ENCODE peak calls at places on chromosomes 7 and 10, in ten cellular contexts. H is GM23338; K is neuronal stem cell; Q is breast epithelium; B is PC-9; A is effector memory CD4-positive, alpha-beta T cell; J is brain microvascular endothelial cell; O is lower lobe of right lung; W is esophagus squamous epithelium; T is transverse colon. X is an unnamed sample.

GRCh38 chr7:7911339-7911738 is 57.3 kb upstream of the GLCCI1 start:
- DNase-seq in H (peak), K (peak), Q (no peak), B (peak), A (no peak), J (peak), O (no peak), W (no peak), T (no peak), X (peak)

GRCh38 chr7:116407165-116407564 is 92.4 kb upstream of the CAV2 start:
- DNase-seq in H (no peak), K (no peak), Q (no peak), B (no peak), A (no peak), J (no peak), O (no peak), W (no peak), T (no peak), X (no peak)

GRCh38 chr7:111098011-111098925 is 7.3 kb downstream of the LRRN3 start:
- DNase-seq in H (peak), K (no peak), Q (no peak), B (no peak), A (no peak), J (peak), O (no peak), W (no peak), T (peak), X (no peak)

GRCh38 chr7:100974021-100974420 is 4.7 kb downstream of the MUC12 start:
- DNase-seq in H (no peak), K (no peak), Q (no peak), B (no peak), A (no peak), J (peak), O (no peak), W (no peak), T (no peak), X (no peak)

GRCh38 chr7:95607477-95608010 is 11.2 kb upstream of the PDK4 start:
- DNase-seq in H (no peak), K (no peak), Q (no peak), B (no peak), A (no peak), J (no peak), O (no peak), W (no peak), T (no peak), X (no peak)

GRCh38 chr10:52818019-52818418 is 45.4 kb upstream of the MBL2 start:
- DNase-seq in H (peak), K (peak), Q (no peak), B (peak), A (no peak), J (peak), O (no peak), W (no peak), T (no peak), X (peak)

GRCh38 chr7:105647591-105647990 is 66.3 kb upstream of the EFCAB10 start:
- DNase-seq in H (no peak), K (no peak), Q (no peak), B (peak), A (no peak), J (no peak), O (no peak), W (no peak), T (no peak), X (no peak)

GRCh38 chr7:104805449-104806317 is 208.3 kb upstream of the KMT2E start:
- DNase-seq in H (no peak), K (no peak), Q (no peak), B (no peak), A (no peak), J (no peak), O (no peak), W (no peak), T (no peak), X (no peak)

GRCh38 chr7:75572814-75573213 is 80.7 kb downstream of the SPDYE5 start:
- DNase-seq in H (no peak), K (no peak), Q (no peak), B (no peak), A (no peak), J (no peak), O (no peak), W (no peak), T (no peak), X (no peak)

GRCh38 chr7:17706734-17707133 is 233.6 kb downstream of the SNX13 start:
- DNase-seq in H (peak), K (peak), Q (no peak), B (peak), A (no peak), J (peak), O (no peak), W (no peak), T (peak), X (peak)

GRCh38 chr10:126924915-126925300 is 19.7 kb downstream of the DOCK1 start:
- DNase-seq in H (no peak), K (no peak), Q (no peak), B (no peak), A (no peak), J (peak), O (no peak), W (no peak), T (no peak), X (peak)

GRCh38 chr7:106426803-106427202 is 142.0 kb upstream of the NAMPT start:
- DNase-seq in H (no peak), K (no peak), Q (no peak), B (no peak), A (no peak), J (no peak), O (no peak), W (no peak), T (no peak), X (no peak)

GRCh38 chr10:27223964-27224363 is 16.6 kb downstream of the ACBD5 start:
- DNase-seq in H (peak), K (no peak), Q (no peak), B (peak), A (no peak), J (peak), O (no peak), W (no peak), T (peak), X (no peak)

GRCh38 chr7:3042861-3043489 is 692 bp downstream of the CARD11 start:
- DNase-seq in H (peak), K (no peak), Q (peak), B (peak), A (peak), J (no peak), O (no peak), W (peak), T (peak), X (no peak)

GRCh38 chr10:35916791-35917190 is 274.7 kb upstream of the FZD8 start:
- DNase-seq in H (peak), K (no peak), Q (no peak), B (no peak), A (no peak), J (no peak), O (no peak), W (no peak), T (no peak), X (no peak)

GRCh38 chr7:100897111-100897608 is 1.5 kb upstream of the ACHE start:
- DNase-seq in H (peak), K (no peak), Q (no peak), B (peak), A (peak), J (no peak), O (no peak), W (no peak), T (peak), X (no peak)

GRCh38 chr7:2496375-2496774 is 20.2 kb upstream of the GRIFIN start:
- DNase-seq in H (no peak), K (no peak), Q (no peak), B (no peak), A (no peak), J (no peak), O (no peak), W (no peak), T (no peak), X (no peak)

GRCh38 chr7:105202561-105203130 is 186.1 kb downstream of the SRPK2 start:
- DNase-seq in H (no peak), K (no peak), Q (no peak), B (no peak), A (no peak), J (no peak), O (no peak), W (no peak), T (no peak), X (no peak)

GRCh38 chr10:123724747-123725146 is 58.6 kb downstream of the GPR26 start:
- DNase-seq in H (no peak), K (no peak), Q (no peak), B (no peak), A (no peak), J (no peak), O (no peak), W (no peak), T (no peak), X (no peak)

GRCh38 chr10:67978749-67979148 is 94.3 kb downstream of the SIRT1 start:
- DNase-seq in H (no peak), K (no peak), Q (no peak), B (no peak), A (no peak), J (no peak), O (no peak), W (no peak), T (no peak), X (no peak)

GRCh38 chr7:84187813-84188212 is 6.8 kb downstream of the SEMA3A start:
- DNase-seq in H (no peak), K (no peak), Q (no peak), B (peak), A (no peak), J (no peak), O (no peak), W (no peak), T (no peak), X (peak)

GRCh38 chr10:49324711-49325110 is 25.7 kb downstream of the C10orf71 start:
- DNase-seq in H (peak), K (no peak), Q (no peak), B (no peak), A (no peak), J (no peak), O (no peak), W (no peak), T (no peak), X (no peak)

GRCh38 chr10:31098091-31098490 is 66.4 kb upstream of the ZNF438 start:
- DNase-seq in H (no peak), K (no peak), Q (no peak), B (no peak), A (no peak), J (no peak), O (no peak), W (no peak), T (no peak), X (no peak)

GRCh38 chr10:22638863-22639262 is 75.5 kb downstream of the PIP4K2A start:
- DNase-seq in H (no peak), K (no peak), Q (no peak), B (no peak), A (no peak), J (no peak), O (no peak), W (no peak), T (no peak), X (no peak)

GRCh38 chr7:22442187-22442886 is 57.7 kb downstream of the STEAP1B start:
- DNase-seq in H (peak), K (no peak), Q (no peak), B (no peak), A (no peak), J (no peak), O (peak), W (no peak), T (no peak), X (no peak)

GRCh38 chr10:62045765-62046521 is 144.4 kb downstream of the ARID5B start:
- DNase-seq in H (no peak), K (peak), Q (no peak), B (no peak), A (no peak), J (peak), O (no peak), W (no peak), T (no peak), X (no peak)

GRCh38 chr10:62040896-62041295 is 139.4 kb downstream of the ARID5B start:
- DNase-seq in H (no peak), K (no peak), Q (no peak), B (no peak), A (no peak), J (no peak), O (no peak), W (no peak), T (no peak), X (no peak)

GRCh38 chr10:62044569-62044968 is 143.1 kb downstream of the ARID5B start:
- DNase-seq in H (no peak), K (no peak), Q (no peak), B (no peak), A (no peak), J (no peak), O (no peak), W (no peak), T (no peak), X (no peak)

GRCh38 chr10:62046522-62047239 is 145.2 kb downstream of the ARID5B start:
- DNase-seq in H (no peak), K (no peak), Q (no peak), B (no peak), A (no peak), J (peak), O (no peak), W (no peak), T (no peak), X (no peak)

DNA sequence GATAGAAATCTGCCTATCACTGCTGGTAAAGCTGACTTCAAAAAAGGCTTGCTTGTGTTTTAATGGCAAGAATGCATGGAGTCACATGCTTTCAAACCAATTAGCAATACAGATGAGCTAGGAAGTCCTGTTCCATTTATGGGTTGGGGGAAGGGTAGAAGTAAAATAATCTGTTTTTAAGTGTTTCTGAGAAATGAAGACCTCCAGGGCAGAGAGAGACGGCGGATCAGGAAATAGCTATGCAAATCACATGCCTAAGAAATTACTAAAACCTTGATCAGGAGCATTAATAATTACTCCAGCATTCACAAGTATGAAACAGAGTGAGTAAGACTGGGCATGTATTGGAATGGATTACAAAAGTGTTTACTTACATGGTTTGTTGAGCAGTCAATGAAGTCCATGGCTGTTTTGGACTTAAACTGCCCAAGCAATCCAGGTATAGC is 142.0 kb downstream of the ARID5B start:
- DNase-seq in H (no peak), K (no peak), Q (no peak), B (no peak), A (no peak), J (no peak), O (no peak), W (no peak), T (no peak), X (no peak)
- H3K27ac ChIP-seq in H (no peak), K (no peak), Q (peak), B (no peak), A (no peak), J (no peak), O (no peak), W (peak), T (peak), X (peak)

GRCh38 chr10:71242621-71243009 is 30.2 kb downstream of the UNC5B start:
- DNase-seq in H (peak), K (no peak), Q (no peak), B (no peak), A (no peak), J (no peak), O (no peak), W (no peak), T (no peak), X (no peak)

GRCh38 chr10:71239946-71240795 is 27.8 kb downstream of the UNC5B start:
- DNase-seq in H (no peak), K (no peak), Q (no peak), B (no peak), A (no peak), J (no peak), O (no peak), W (no peak), T (no peak), X (no peak)

GRCh38 chr10:71241899-71242620 is 29.7 kb downstream of the UNC5B start:
- DNase-seq in H (no peak), K (no peak), Q (no peak), B (no peak), A (no peak), J (no peak), O (no peak), W (no peak), T (no peak), X (no peak)

GRCh38 chr10:71239131-71239915 is 27.0 kb downstream of the UNC5B start:
- DNase-seq in H (no peak), K (no peak), Q (no peak), B (no peak), A (no peak), J (no peak), O (no peak), W (no peak), T (no peak), X (no peak)

DNA sequence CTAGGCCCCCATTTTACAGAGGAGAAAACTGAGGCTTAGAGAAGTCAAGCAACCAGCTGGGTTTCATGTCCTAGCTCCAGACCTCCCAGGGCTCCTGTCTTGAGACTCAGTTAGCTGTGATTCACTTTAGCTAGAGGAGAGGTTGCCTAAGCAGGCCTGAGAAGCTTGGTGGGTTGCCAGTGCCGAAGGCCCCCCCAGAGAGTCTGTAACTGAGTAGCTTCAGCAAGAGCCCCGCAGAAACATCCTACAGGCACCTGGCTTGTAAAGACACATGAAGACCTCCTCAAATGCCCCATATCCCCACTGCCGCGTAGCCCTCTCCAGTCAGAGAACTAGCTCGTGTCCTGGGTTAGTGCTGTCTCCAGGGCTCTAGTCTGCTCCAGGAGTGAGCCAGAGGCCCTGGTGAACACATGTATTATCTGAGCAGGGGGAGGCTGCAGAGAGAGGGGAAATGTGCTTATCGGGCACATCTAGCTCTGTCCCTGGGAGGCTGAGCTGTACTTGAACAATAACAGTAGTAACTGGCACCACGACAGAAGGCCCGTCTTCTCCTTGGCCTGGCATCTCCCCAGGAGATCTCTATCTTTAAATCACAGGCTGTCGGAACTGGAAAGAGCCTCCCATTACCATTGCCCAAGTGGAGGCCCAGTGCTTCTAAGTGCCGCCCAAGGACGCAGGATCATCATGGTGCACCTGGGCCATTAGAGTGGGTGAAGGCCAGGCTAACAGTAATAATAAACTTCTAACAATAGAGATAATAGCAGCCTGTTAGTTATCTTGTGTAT is 28.9 kb downstream of the UNC5B start:
- DNase-seq in H (no peak), K (no peak), Q (no peak), B (no peak), A (no peak), J (peak), O (no peak), W (no peak), T (no peak), X (no peak)
- H3K27ac ChIP-seq in H (no peak), K (no peak), Q (peak), B (no peak), A (no peak), J (no peak), O (peak), W (no peak), T (peak), X (peak)

GRCh38 chr10:96857613-96858012 is 25.5 kb downstream of the LCOR start:
- DNase-seq in H (no peak), K (no peak), Q (no peak), B (no peak), A (no peak), J (no peak), O (no peak), W (no peak), T (no peak), X (no peak)
- H3K27ac ChIP-seq in H (no peak), K (peak), Q (no peak), B (no peak), A (no peak), J (no peak), O (no peak), W (no peak), T (no peak), X (no peak)

GRCh38 chr7:141676618-141677017 is 25.3 kb downstream of the DENND11 start:
- DNase-seq in H (no peak), K (no peak), Q (no peak), B (peak), A (no peak), J (no peak), O (no peak), W (no peak), T (no peak), X (peak)

GRCh38 chr7:141679014-141679413 is 23.0 kb downstream of the DENND11 start:
- DNase-seq in H (no peak), K (no peak), Q (no peak), B (no peak), A (no peak), J (no peak), O (no peak), W (no peak), T (no peak), X (no peak)

GRCh38 chr7:141674702-141675101 is 27.3 kb downstream of the DENND11 start:
- DNase-seq in H (peak), K (no peak), Q (no peak), B (peak), A (no peak), J (no peak), O (no peak), W (no peak), T (no peak), X (no peak)

GRCh38 chr7:141674201-141674671 is 27.7 kb downstream of the DENND11 start:
- DNase-seq in H (peak), K (peak), Q (no peak), B (peak), A (no peak), J (peak), O (no peak), W (no peak), T (no peak), X (peak)

DNA sequence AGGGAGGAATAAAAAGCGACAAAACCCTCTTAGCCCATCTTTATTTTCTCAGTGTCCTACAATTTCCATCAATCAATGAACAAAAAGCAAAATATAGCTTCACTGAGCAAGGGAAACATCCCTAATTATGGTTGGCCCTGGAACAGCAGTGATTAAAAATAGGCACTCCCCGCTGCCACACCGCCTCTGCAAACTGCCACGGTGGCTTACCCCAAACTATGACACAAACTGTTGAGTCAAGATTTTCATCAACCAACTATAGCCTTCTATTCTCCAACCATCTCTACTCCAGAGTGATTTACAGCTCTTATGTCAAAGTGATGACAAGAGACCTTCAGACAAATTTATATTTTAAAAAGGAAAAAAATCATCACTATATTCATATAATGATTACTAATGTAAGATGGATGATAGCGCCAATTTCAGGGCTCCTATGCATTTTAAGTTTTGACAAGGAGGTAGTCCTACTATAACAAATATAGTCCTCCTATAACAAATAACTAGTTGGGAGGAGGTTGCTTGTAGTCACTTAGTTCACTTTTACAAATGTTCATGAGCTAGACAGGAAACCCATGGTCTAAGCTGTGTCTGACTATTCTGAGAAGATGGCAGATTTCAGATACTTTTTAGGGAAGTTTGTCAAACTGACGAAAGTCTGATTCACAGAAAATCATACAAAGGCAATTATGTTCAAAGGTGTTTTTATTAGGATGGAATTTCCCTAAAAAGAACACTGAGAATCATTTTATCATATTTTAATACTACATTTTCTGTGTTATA is 26.3 kb downstream of the DENND11 start:
- DNase-seq in H (no peak), K (no peak), Q (no peak), B (no peak), A (no peak), J (no peak), O (no peak), W (no peak), T (no peak), X (no peak)
- H3K27ac ChIP-seq in H (no peak), K (no peak), Q (peak), B (peak), A (no peak), J (no peak), O (peak), W (peak), T (no peak), X (peak)

GRCh38 chr7:128093606-128094005 is 62.4 kb upstream of the LRRC4 start:
- DNase-seq in H (no peak), K (no peak), Q (no peak), B (no peak), A (no peak), J (no peak), O (no peak), W (no peak), T (no peak), X (no peak)
- H3K27ac ChIP-seq in H (no peak), K (no peak), Q (no peak), B (no peak), A (no peak), J (no peak), O (no peak), W (no peak), T (no peak), X (no peak)